ENCODE peak calls at places on chromosomes 1 and 21, in four cellular contexts. Z is pancreas; M is 8988T; D is effector CD4-positive, alpha-beta T cell. K is an unnamed sample.

GRCh38 chr1:167101754-167102153 is 7.9 kb downstream of the STYXL2 start:
- DNase-seq in Z (no peak), M (no peak), D (no peak), K (no peak)

GRCh38 chr1:56540467-56540866 is 38.9 kb downstream of the PLPP3 start:
- DNase-seq in Z (no peak), M (no peak), D (no peak), K (no peak)

GRCh38 chr1:222240536-222241181 is 307.2 kb downstream of the HHIPL2 start:
- DNase-seq in Z (no peak), M (no peak), D (no peak), K (no peak)

GRCh38 chr1:27332536-27333281 is 9.1 kb upstream of the SYTL1 start:
- DNase-seq in Z (peak), M (peak), D (peak), K (no peak)

GRCh38 chr1:89757532-89757931 is 63.3 kb upstream of the LRRC8D start:
- DNase-seq in Z (no peak), M (no peak), D (no peak), K (no peak)

GRCh38 chr21:26925636-26926035 is 41.3 kb downstream of the ADAMTS5 start:
- DNase-seq in Z (no peak), M (no peak), D (no peak), K (no peak)

GRCh38 chr21:23014021-23014420 is 2015.8 kb downstream of the NCAM2 start:
- DNase-seq in Z (no peak), M (no peak), D (no peak), K (no peak)

GRCh38 chr1:68057564-68057963 is 7.1 kb upstream of the DIRAS3 start:
- DNase-seq in Z (no peak), M (peak), D (no peak), K (no peak)

GRCh38 chr1:2258996-2259395 is 30.9 kb downstream of the SKI start:
- DNase-seq in Z (peak), M (no peak), D (peak), K (no peak)

GRCh38 chr21:21051109-21052055 is 53.2 kb downstream of the NCAM2 start:
- DNase-seq in Z (no peak), M (no peak), D (no peak), K (no peak)

GRCh38 chr1:117672756-117673155 is 66.9 kb downstream of the TENT5C start:
- DNase-seq in Z (no peak), M (no peak), D (no peak), K (no peak)

GRCh38 chr1:36847761-36848160 is 186.6 kb downstream of the GRIK3 start:
- DNase-seq in Z (no peak), M (no peak), D (no peak), K (no peak)

GRCh38 chr21:46181953-46182547 is 2.2 kb downstream of the SPATC1L start:
- DNase-seq in Z (no peak), M (no peak), D (no peak), K (no peak)

GRCh38 chr1:50492142-50492541 is 68.9 kb upstream of the DMRTA2 start:
- DNase-seq in Z (no peak), M (no peak), D (no peak), K (no peak)

GRCh38 chr1:167137285-167138192 is 43.7 kb downstream of the STYXL2 start:
- DNase-seq in Z (no peak), M (no peak), D (no peak), K (no peak)

GRCh38 chr1:11768821-11769220 is 6.8 kb downstream of the C1orf167 start:
- DNase-seq in Z (no peak), M (no peak), D (no peak), K (no peak)

GRCh38 chr1:9203623-9204022 is 31.0 kb upstream of the H6PD start:
- DNase-seq in Z (no peak), M (no peak), D (no peak), K (no peak)

GRCh38 chr1:72326494-72326893 is 44.2 kb upstream of the NEGR1 start:
- DNase-seq in Z (no peak), M (no peak), D (no peak), K (no peak)